ENCODE peak calls at places on chromosomes 7 and 10, in six cellular contexts. G is H1, J is neuronal stem cell, D is IMR-90, N is H9, H is mesenchymal stem cell. Y is an unnamed sample. For H3K79me1, the result is how much of the 10 kb centered on the place peaks cover.

GRCh38 chr7:90579181-90579688 is 16.9 kb upstream of the CDK14 start:
- DNase-seq in G (no peak), J (no peak), D (peak), N (no peak), H (peak), Y (peak)

GRCh38 chr10:125016611-125017202 is 74.8 kb downstream of the ZRANB1 start:
- DNase-seq in G (no peak), J (no peak), D (no peak), N (no peak), H (no peak), Y (no peak)

GRCh38 chr10:132577350-132578005 is 39.9 kb downstream of the INPP5A start:
- DNase-seq in G (no peak), J (no peak), D (no peak), N (no peak), H (no peak), Y (no peak)

GRCh38 chr10:63105811-63106755 is 27.0 kb upstream of the NRBF2 start:
- DNase-seq in G (peak), J (no peak), D (peak), N (no peak), H (peak), Y (no peak)

GRCh38 chr10:12332572-12333381 is 16.6 kb upstream of the CAMK1D start:
- DNase-seq in G (no peak), J (no peak), D (peak), N (no peak), H (no peak), Y (no peak)

GRCh38 chr10:70109064-70109729 is 23.4 kb downstream of the AIFM2 start:
- DNase-seq in G (no peak), J (no peak), D (no peak), N (no peak), H (no peak), Y (no peak)

GRCh38 chr7:100673942-100674431 is 447 bp downstream of the GNB2 start:
- DNase-seq in G (no peak), J (no peak), D (no peak), N (no peak), H (no peak), Y (no peak)

GRCh38 chr7:26667514-26668133 is 196.8 kb downstream of the SKAP2 start:
- DNase-seq in G (peak), J (peak), D (peak), N (peak), H (peak), Y (peak)

GRCh38 chr7:157080111-157080730 is 58.5 kb upstream of the UBE3C start:
- DNase-seq in G (no peak), J (no peak), D (peak), N (no peak), H (no peak), Y (no peak)

GRCh38 chr7:133023370-133024075 is 58.4 kb downstream of the CHCHD3 start:
- DNase-seq in G (no peak), J (no peak), D (no peak), N (no peak), H (no peak), Y (no peak)

GRCh38 chr10:95788830-95789229 is 32.9 kb downstream of the ENTPD1 start:
- DNase-seq in G (no peak), J (no peak), D (peak), N (no peak), H (peak), Y (no peak)

GRCh38 chr7:55588976-55589604 is 16.8 kb upstream of the VOPP1 start:
- DNase-seq in G (no peak), J (no peak), D (no peak), N (no peak), H (no peak), Y (no peak)

GRCh38 chr7:81232084-81232799 is 313.4 kb upstream of the SEMA3C start:
- DNase-seq in G (no peak), J (no peak), D (no peak), N (no peak), H (no peak), Y (no peak)

GRCh38 chr10:95517536-95518454 is 43.4 kb downstream of the SORBS1 start:
- DNase-seq in G (no peak), J (no peak), D (peak), N (no peak), H (peak), Y (no peak)

DNA sequence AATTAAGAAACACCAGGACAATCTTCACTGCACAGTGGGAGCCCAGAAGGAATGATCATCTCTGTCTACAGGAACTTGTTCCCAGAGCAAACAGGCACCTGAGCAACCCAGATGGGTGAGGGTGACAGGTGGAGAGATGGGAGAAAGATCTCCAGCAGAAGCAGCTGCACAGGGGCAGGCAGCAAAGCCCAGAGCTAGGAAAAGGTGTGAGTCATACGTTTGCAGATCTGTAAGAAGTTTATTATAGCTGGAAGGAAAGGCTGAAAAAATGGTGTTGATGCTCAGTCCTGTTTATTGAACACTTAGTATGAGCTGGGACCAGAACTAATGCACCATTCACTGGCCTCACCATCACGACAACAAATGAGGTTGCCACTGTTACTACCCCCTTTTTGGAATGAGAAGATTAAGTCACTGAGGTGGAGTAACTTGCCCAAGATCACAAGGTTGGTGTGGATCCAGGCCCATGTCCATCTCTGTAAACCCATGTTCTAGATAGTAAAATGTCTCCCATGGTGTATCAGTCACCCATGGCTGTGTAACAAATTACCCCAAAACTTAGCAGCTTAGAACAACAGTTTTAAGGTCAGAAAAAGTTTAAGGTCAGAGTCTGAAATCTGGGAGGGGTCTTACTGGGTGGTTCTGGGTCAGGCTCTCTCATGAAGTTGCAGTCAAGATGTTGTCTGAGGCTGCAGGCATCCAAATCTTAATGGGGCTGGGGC is 506.9 kb downstream of the RPS24 start:
- DNase-seq in G (no peak), J (no peak), D (peak), N (no peak), H (no peak), Y (no peak)
- H2BK15ac ChIP-seq in G (no peak), J (no peak), D (no peak), N (no peak), H (no peak), Y (no peak)

GRCh38 chr10:77180104-77180503 is 457.5 kb downstream of the KCNMA1 start:
- DNase-seq in G (no peak), J (no peak), D (no peak), N (no peak), H (no peak), Y (no peak)

GRCh38 chr10:77180794-77181193 is 456.8 kb downstream of the KCNMA1 start:
- DNase-seq in G (no peak), J (no peak), D (peak), N (no peak), H (no peak), Y (no peak)

GRCh38 chr10:77185696-77186095 is 451.9 kb downstream of the KCNMA1 start:
- DNase-seq in G (no peak), J (no peak), D (no peak), N (no peak), H (no peak), Y (no peak)

GRCh38 chr10:77179015-77179695 is 458.5 kb downstream of the KCNMA1 start:
- DNase-seq in G (no peak), J (no peak), D (peak), N (peak), H (peak), Y (peak)

GRCh38 chr10:77182803-77183202 is 454.8 kb downstream of the KCNMA1 start:
- DNase-seq in G (no peak), J (no peak), D (no peak), N (no peak), H (no peak), Y (no peak)
- H2BK120ac ChIP-seq in G (no peak), J (no peak), D (no peak), N (no peak), H (no peak), Y (no peak)

DNA sequence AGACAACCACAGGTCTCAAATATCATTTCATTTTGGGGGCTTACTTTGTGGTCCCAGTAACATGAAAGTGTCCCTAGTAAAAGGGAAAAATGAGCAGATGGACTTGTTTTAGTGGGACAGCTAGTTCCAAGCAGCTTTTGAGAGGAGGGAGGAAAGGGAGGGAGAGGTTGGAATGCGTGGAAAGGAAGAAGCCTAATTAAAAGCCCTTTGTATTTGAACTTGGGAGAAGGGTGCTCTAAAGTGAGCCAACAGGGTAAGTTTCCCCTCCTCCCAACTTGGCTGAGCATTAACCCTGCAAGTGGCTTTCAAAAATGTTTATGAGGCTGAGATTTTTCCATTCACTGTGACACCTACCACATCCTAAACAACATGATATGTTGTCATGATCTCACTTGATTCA is 38.8 kb upstream of the LYZL1 start:
- DNase-seq in G (no peak), J (no peak), D (no peak), N (no peak), H (no peak), Y (no peak)
- H3K79me1 ChIP-seq in G (under half), J (under half), D (under half), N (under half), H (under half), Y (under half)

GRCh38 chr10:61779950-61780659 is 117.4 kb downstream of the CABCOCO1 start:
- DNase-seq in G (no peak), J (no peak), D (peak), N (no peak), H (peak), Y (peak)
- H2BK15ac ChIP-seq in G (no peak), J (no peak), D (peak), N (no peak), H (no peak), Y (no peak)

GRCh38 chr10:80072584-80072983 is 5.9 kb upstream of the TMEM254 start:
- DNase-seq in G (no peak), J (no peak), D (no peak), N (no peak), H (no peak), Y (no peak)
- H2BK120ac ChIP-seq in G (no peak), J (no peak), D (no peak), N (no peak), H (no peak), Y (no peak)

DNA sequence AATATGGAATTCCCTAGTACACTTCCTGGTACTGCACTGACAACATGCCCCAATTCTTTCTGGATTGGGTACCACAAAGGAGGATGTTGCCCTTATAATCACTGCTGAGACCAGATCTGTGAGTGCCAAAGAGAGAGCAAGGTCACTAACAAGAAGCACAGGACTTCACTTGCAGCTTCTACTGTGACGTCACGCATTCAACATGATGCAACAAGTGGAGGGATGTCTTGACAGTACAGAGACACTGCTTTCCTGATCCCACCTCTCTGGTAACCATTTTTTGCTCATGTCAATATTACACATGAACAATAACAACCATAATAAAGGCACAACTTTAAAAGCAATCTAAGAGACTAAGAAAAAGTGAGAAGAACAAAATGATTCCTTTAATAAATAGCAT is 414.1 kb upstream of the LRRN3 start:
- DNase-seq in G (no peak), J (no peak), D (no peak), N (no peak), H (no peak), Y (peak)
- H3K79me1 ChIP-seq in G (under half), J (under half), D (under half), N (under half), H (under half), Y (under half)

DNA sequence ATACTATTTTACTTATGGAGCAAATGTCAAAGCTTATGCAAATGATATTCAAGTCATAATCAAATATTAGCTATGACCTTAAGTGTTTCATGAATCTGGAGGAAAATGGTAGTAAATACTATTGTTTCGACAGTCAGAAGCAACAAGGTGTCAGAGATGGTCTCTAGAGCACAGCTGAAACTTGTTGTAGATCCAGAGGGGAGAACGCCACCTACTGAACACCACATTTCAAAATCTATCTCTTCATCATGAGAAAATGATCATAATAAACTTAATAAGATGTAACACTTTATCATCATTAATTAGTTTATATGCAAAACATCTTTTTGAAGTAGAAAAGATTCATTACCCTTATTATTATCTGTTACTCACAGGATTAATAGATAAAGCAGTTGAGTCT is 418.7 kb downstream of the GATA3 start:
- DNase-seq in G (no peak), J (no peak), D (peak), N (no peak), H (no peak), Y (no peak)
- H2BK15ac ChIP-seq in G (no peak), J (no peak), D (no peak), N (no peak), H (no peak), Y (no peak)